ENCODE peak calls at places on chromosomes 13 and 19, in six cellular contexts. Q is GM12891, P is caudate nucleus, C is ELF-1, Y is hypothalamus, O is HTR-8/SVneo. I is an unnamed sample.

GRCh38 chr13:64488731-64489130 is 2741.4 kb downstream of the PCDH9 start:
- DNase-seq in Q (no peak), P (no peak), C (no peak), Y (no peak), O (no peak), I (no peak)

GRCh38 chr19:1851581-1852293 is 3.5 kb upstream of the REXO1 start:
- DNase-seq in Q (no peak), P (peak), C (no peak), Y (no peak), O (no peak), I (peak)

GRCh38 chr19:892243-892996 is 567 bp downstream of the MED16 start:
- DNase-seq in Q (peak), P (peak), C (no peak), Y (no peak), O (no peak), I (no peak)

GRCh38 chr19:18895828-18896341 is at the start of gene CERS1:
- DNase-seq in Q (no peak), P (peak), C (peak), Y (peak), O (peak), I (no peak)

GRCh38 chr19:42497492-42498226 is 30.6 kb downstream of the CEACAM1 start:
- DNase-seq in Q (no peak), P (no peak), C (no peak), Y (no peak), O (no peak), I (peak)

GRCh38 chr13:27562457-27562856 is 57.9 kb downstream of the LNX2 start:
- DNase-seq in Q (no peak), P (no peak), C (no peak), Y (no peak), O (no peak), I (no peak)

GRCh38 chr19:2271516-2272103 is 10.4 kb downstream of the PEAK3 start:
- DNase-seq in Q (no peak), P (no peak), C (peak), Y (no peak), O (no peak), I (no peak)

GRCh38 chr13:29571876-29572570 is 23.5 kb downstream of the SLC7A1 start:
- DNase-seq in Q (no peak), P (no peak), C (no peak), Y (no peak), O (no peak), I (no peak)

GRCh38 chr13:111462944-111463343 is 142.5 kb downstream of the TEX29 start:
- DNase-seq in Q (no peak), P (no peak), C (no peak), Y (no peak), O (no peak), I (no peak)

GRCh38 chr19:49361438-49362047 is 673 bp downstream of the TEAD2 start:
- DNase-seq in Q (no peak), P (no peak), C (peak), Y (no peak), O (peak), I (peak)

GRCh38 chr19:45865269-45865948 is 1.3 kb downstream of the FOXA3 start:
- DNase-seq in Q (no peak), P (no peak), C (no peak), Y (no peak), O (no peak), I (peak)

GRCh38 chr13:43146400-43146799 is 123.0 kb downstream of the DNAJC15 start:
- DNase-seq in Q (no peak), P (no peak), C (no peak), Y (no peak), O (no peak), I (no peak)

GRCh38 chr19:435056-435706 is 25.7 kb downstream of the SHC2 start:
- DNase-seq in Q (no peak), P (no peak), C (no peak), Y (no peak), O (no peak), I (no peak)

GRCh38 chr19:46726551-46726950 is 9.6 kb upstream of the PRKD2 start:
- DNase-seq in Q (no peak), P (no peak), C (no peak), Y (no peak), O (no peak), I (no peak)

GRCh38 chr13:87798536-87798935 is 127.4 kb downstream of the SLITRK5 start:
- DNase-seq in Q (no peak), P (no peak), C (no peak), Y (no peak), O (no peak), I (no peak)

GRCh38 chr19:485122-485521 is 11.2 kb upstream of the MADCAM1 start:
- DNase-seq in Q (no peak), P (no peak), C (no peak), Y (no peak), O (no peak), I (no peak)

GRCh38 chr19:1567116-1567847 is 843 bp downstream of the MEX3D start:
- DNase-seq in Q (no peak), P (no peak), C (no peak), Y (no peak), O (no peak), I (no peak)

GRCh38 chr19:55082023-55082851 is 6.6 kb downstream of the EPS8L1 start:
- DNase-seq in Q (no peak), P (no peak), C (peak), Y (no peak), O (no peak), I (peak)

GRCh38 chr19:6262519-6262918 is 17.3 kb downstream of the MLLT1 start:
- DNase-seq in Q (no peak), P (no peak), C (no peak), Y (no peak), O (no peak), I (no peak)

GRCh38 chr13:111491659-111492058 is 171.2 kb downstream of the TEX29 start:
- DNase-seq in Q (no peak), P (no peak), C (no peak), Y (no peak), O (no peak), I (no peak)

GRCh38 chr13:102729560-102730275 is 34.9 kb upstream of the METTL21C start:
- DNase-seq in Q (no peak), P (no peak), C (no peak), Y (no peak), O (no peak), I (no peak)